ENCODE peak calls at places on chromosomes 12 and 14, in five cellular contexts. Q is ELF-1; G is CD4-positive, alpha-beta T cell; V is glomerular endothelial cell; R is WTC11. Y is an unnamed sample.

GRCh38 chr12:40164034-40164433 is 58.2 kb upstream of the SLC2A13 start:
- DNase-seq in Q (no peak), G (no peak), V (no peak), R (no peak), Y (no peak)

GRCh38 chr12:118290130-118290529 is 82.6 kb downstream of the TAOK3 start:
- DNase-seq in Q (no peak), G (no peak), V (no peak), R (no peak), Y (no peak)

GRCh38 chr14:73227812-73228781 is 9.2 kb upstream of the PAPLN start:
- DNase-seq in Q (peak), G (no peak), V (peak), R (peak), Y (no peak)

GRCh38 chr14:99689266-99690236 is 5.5 kb downstream of the CYP46A1 start:
- DNase-seq in Q (no peak), G (no peak), V (no peak), R (no peak), Y (peak)

GRCh38 chr12:91226-91625 is 24.7 kb downstream of the IQSEC3 start:
- DNase-seq in Q (no peak), G (no peak), V (no peak), R (no peak), Y (no peak)

GRCh38 chr14:99571303-99571986 is 32.6 kb downstream of the CCDC85C start:
- DNase-seq in Q (no peak), G (no peak), V (no peak), R (no peak), Y (no peak)

GRCh38 chr12:60421741-60422140 is 825.9 kb downstream of the SLC16A7 start:
- DNase-seq in Q (no peak), G (no peak), V (no peak), R (no peak), Y (no peak)

GRCh38 chr12:32486158-32486557 is 86.8 kb downstream of the FGD4 start:
- DNase-seq in Q (no peak), G (no peak), V (peak), R (no peak), Y (no peak)

GRCh38 chr12:24560867-24561266 is 388.0 kb downstream of the BCAT1 start:
- DNase-seq in Q (peak), G (no peak), V (no peak), R (no peak), Y (no peak)

GRCh38 chr14:86626530-86626929 is 1096.6 kb downstream of the FLRT2 start:
- DNase-seq in Q (no peak), G (no peak), V (no peak), R (no peak), Y (no peak)

Y was measured in right atrium auricular region.